ENCODE peak calls at places on chromosomes 4 and X, in nine cellular contexts. One of them, this sample, is unnamed.

GRCh38 chr4:168119100-168119499 is 26.8 kb downstream of the ANXA10 start:
- DNase-seq in epithelial cell of esophagus: no peak
- DNase-seq in adrenal gland: no peak
- DNase-seq in right lobe of liver: no peak
- DNase-seq in choroid plexus epithelial cell: no peak
- DNase-seq in tibial artery: no peak
- DNase-seq in tibial nerve: no peak
- DNase-seq in astrocyte: no peak
- DNase-seq in sigmoid colon: no peak
- DNase-seq in this sample: no peak

GRCh38 chr4:154292589-154292988 is 199.0 kb downstream of the DCHS2 start:
- DNase-seq in epithelial cell of esophagus: no peak
- DNase-seq in adrenal gland: no peak
- DNase-seq in right lobe of liver: no peak
- DNase-seq in choroid plexus epithelial cell: no peak
- DNase-seq in tibial artery: no peak
- DNase-seq in tibial nerve: no peak
- DNase-seq in astrocyte: no peak
- DNase-seq in sigmoid colon: no peak
- DNase-seq in this sample: no peak

GRCh38 chrX:15242899-15243555 is 26.9 kb downstream of the ASB9 start:
- DNase-seq in epithelial cell of esophagus: peak
- DNase-seq in adrenal gland: peak
- DNase-seq in right lobe of liver: no peak
- DNase-seq in choroid plexus epithelial cell: peak
- DNase-seq in tibial artery: no peak
- DNase-seq in tibial nerve: no peak
- DNase-seq in astrocyte: peak
- DNase-seq in sigmoid colon: no peak
- DNase-seq in this sample: peak

GRCh38 chr4:84719115-84719514 is 136.2 kb downstream of the CDS1 start:
- DNase-seq in epithelial cell of esophagus: no peak
- DNase-seq in adrenal gland: no peak
- DNase-seq in right lobe of liver: no peak
- DNase-seq in choroid plexus epithelial cell: peak
- DNase-seq in tibial artery: no peak
- DNase-seq in tibial nerve: no peak
- DNase-seq in astrocyte: no peak
- DNase-seq in sigmoid colon: no peak
- DNase-seq in this sample: peak

GRCh38 chr4:54764501-54764900 is 106.7 kb downstream of the KIT start:
- DNase-seq in epithelial cell of esophagus: no peak
- DNase-seq in adrenal gland: no peak
- DNase-seq in right lobe of liver: no peak
- DNase-seq in choroid plexus epithelial cell: no peak
- DNase-seq in tibial artery: no peak
- DNase-seq in tibial nerve: no peak
- DNase-seq in astrocyte: no peak
- DNase-seq in sigmoid colon: no peak
- DNase-seq in this sample: no peak

GRCh38 chrX:118644378-118644777 is 83.0 kb upstream of the IL13RA1 start:
- DNase-seq in epithelial cell of esophagus: peak
- DNase-seq in adrenal gland: no peak
- DNase-seq in right lobe of liver: no peak
- DNase-seq in choroid plexus epithelial cell: peak
- DNase-seq in tibial artery: no peak
- DNase-seq in tibial nerve: no peak
- DNase-seq in astrocyte: peak
- DNase-seq in sigmoid colon: no peak
- DNase-seq in this sample: no peak

GRCh38 chr4:64248151-64248550 is 161.1 kb downstream of the TECRL start:
- DNase-seq in epithelial cell of esophagus: no peak
- DNase-seq in adrenal gland: no peak
- DNase-seq in right lobe of liver: no peak
- DNase-seq in choroid plexus epithelial cell: no peak
- DNase-seq in tibial artery: no peak
- DNase-seq in tibial nerve: no peak
- DNase-seq in astrocyte: no peak
- DNase-seq in sigmoid colon: no peak
- DNase-seq in this sample: no peak

GRCh38 chrX:9880237-9880636 is 86.9 kb upstream of the CLDN34 start:
- DNase-seq in epithelial cell of esophagus: no peak
- DNase-seq in adrenal gland: no peak
- DNase-seq in right lobe of liver: no peak
- DNase-seq in choroid plexus epithelial cell: no peak
- DNase-seq in tibial artery: no peak
- DNase-seq in tibial nerve: no peak
- DNase-seq in astrocyte: no peak
- DNase-seq in sigmoid colon: no peak
- DNase-seq in this sample: no peak

GRCh38 chr4:30616943-30617646 is 103.1 kb upstream of the PCDH7 start:
- DNase-seq in epithelial cell of esophagus: peak
- DNase-seq in adrenal gland: no peak
- DNase-seq in right lobe of liver: no peak
- DNase-seq in choroid plexus epithelial cell: peak
- DNase-seq in tibial artery: no peak
- DNase-seq in tibial nerve: no peak
- DNase-seq in astrocyte: peak
- DNase-seq in sigmoid colon: no peak
- DNase-seq in this sample: peak

GRCh38 chrX:50988649-50989048 is 78.1 kb downstream of the BMP15 start:
- DNase-seq in epithelial cell of esophagus: peak
- DNase-seq in adrenal gland: peak
- DNase-seq in right lobe of liver: no peak
- DNase-seq in choroid plexus epithelial cell: peak
- DNase-seq in tibial artery: no peak
- DNase-seq in tibial nerve: no peak
- DNase-seq in astrocyte: peak
- DNase-seq in sigmoid colon: no peak
- DNase-seq in this sample: no peak

GRCh38 chr4:152045781-152046571 is 285.2 kb upstream of the GATB start:
- DNase-seq in epithelial cell of esophagus: peak
- DNase-seq in adrenal gland: no peak
- DNase-seq in right lobe of liver: no peak
- DNase-seq in choroid plexus epithelial cell: no peak
- DNase-seq in tibial artery: no peak
- DNase-seq in tibial nerve: no peak
- DNase-seq in astrocyte: peak
- DNase-seq in sigmoid colon: no peak
- DNase-seq in this sample: no peak

GRCh38 chr4:109040441-109040840 is 262.0 kb downstream of the COL25A1 start:
- DNase-seq in epithelial cell of esophagus: peak
- DNase-seq in adrenal gland: no peak
- DNase-seq in right lobe of liver: no peak
- DNase-seq in choroid plexus epithelial cell: no peak
- DNase-seq in tibial artery: no peak
- DNase-seq in tibial nerve: no peak
- DNase-seq in astrocyte: peak
- DNase-seq in sigmoid colon: no peak
- DNase-seq in this sample: no peak
- H3K4me3 ChIP-seq in epithelial cell of esophagus: no peak
- H3K4me3 ChIP-seq in adrenal gland: no peak
- H3K4me3 ChIP-seq in right lobe of liver: no peak
- H3K4me3 ChIP-seq in choroid plexus epithelial cell: no peak
- H3K4me3 ChIP-seq in tibial artery: no peak
- H3K4me3 ChIP-seq in tibial nerve: no peak
- H3K4me3 ChIP-seq in astrocyte: no peak
- H3K4me3 ChIP-seq in sigmoid colon: no peak
- H3K4me3 ChIP-seq in this sample: no peak

DNA sequence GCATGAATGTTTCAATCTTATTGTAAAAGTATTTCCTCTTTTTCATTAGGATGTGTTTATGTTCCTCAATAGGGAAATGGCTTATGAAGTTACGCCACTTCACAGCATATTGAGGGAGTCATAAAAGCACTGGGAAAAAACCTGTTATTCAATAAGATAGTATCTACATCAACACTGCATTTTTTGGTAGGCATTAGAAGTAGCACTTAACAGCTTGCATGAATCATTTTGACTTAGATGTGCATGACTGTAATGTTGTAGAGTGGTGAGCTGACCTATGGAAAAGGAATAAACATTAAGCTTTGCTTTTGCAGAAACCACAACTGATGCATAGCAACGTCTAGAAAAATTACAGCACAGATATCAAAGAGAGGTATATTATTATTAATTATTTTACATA is 111.2 kb upstream of the GRXCR1 start:
- DNase-seq in epithelial cell of esophagus: no peak
- DNase-seq in adrenal gland: no peak
- DNase-seq in right lobe of liver: no peak
- DNase-seq in choroid plexus epithelial cell: no peak
- DNase-seq in tibial artery: no peak
- DNase-seq in tibial nerve: no peak
- DNase-seq in astrocyte: no peak
- DNase-seq in sigmoid colon: no peak
- DNase-seq in this sample: no peak
- H3K4me3 ChIP-seq in epithelial cell of esophagus: no peak
- H3K4me3 ChIP-seq in adrenal gland: no peak
- H3K4me3 ChIP-seq in right lobe of liver: no peak
- H3K4me3 ChIP-seq in choroid plexus epithelial cell: no peak
- H3K4me3 ChIP-seq in tibial artery: no peak
- H3K4me3 ChIP-seq in tibial nerve: no peak
- H3K4me3 ChIP-seq in astrocyte: no peak
- H3K4me3 ChIP-seq in sigmoid colon: no peak
- H3K4me3 ChIP-seq in this sample: no peak

GRCh38 chr4:38783109-38783460 is 295 bp upstream of the TLR10 start:
- DNase-seq in epithelial cell of esophagus: no peak
- DNase-seq in adrenal gland: no peak
- DNase-seq in right lobe of liver: no peak
- DNase-seq in choroid plexus epithelial cell: no peak
- DNase-seq in tibial artery: no peak
- DNase-seq in tibial nerve: no peak
- DNase-seq in astrocyte: no peak
- DNase-seq in sigmoid colon: no peak
- DNase-seq in this sample: no peak

GRCh38 chr4:38787693-38788092 is 4.9 kb upstream of the TLR10 start:
- DNase-seq in epithelial cell of esophagus: no peak
- DNase-seq in adrenal gland: no peak
- DNase-seq in right lobe of liver: no peak
- DNase-seq in choroid plexus epithelial cell: no peak
- DNase-seq in tibial artery: no peak
- DNase-seq in tibial nerve: no peak
- DNase-seq in astrocyte: no peak
- DNase-seq in sigmoid colon: no peak
- DNase-seq in this sample: no peak

GRCh38 chr4:38785901-38786402 is 3.2 kb upstream of the TLR10 start:
- DNase-seq in epithelial cell of esophagus: no peak
- DNase-seq in adrenal gland: no peak
- DNase-seq in right lobe of liver: no peak
- DNase-seq in choroid plexus epithelial cell: no peak
- DNase-seq in tibial artery: no peak
- DNase-seq in tibial nerve: no peak
- DNase-seq in astrocyte: no peak
- DNase-seq in sigmoid colon: no peak
- DNase-seq in this sample: no peak

GRCh38 chr4:38784141-38784540 is 1.4 kb upstream of the TLR10 start:
- DNase-seq in epithelial cell of esophagus: no peak
- DNase-seq in adrenal gland: no peak
- DNase-seq in right lobe of liver: no peak
- DNase-seq in choroid plexus epithelial cell: no peak
- DNase-seq in tibial artery: no peak
- DNase-seq in tibial nerve: no peak
- DNase-seq in astrocyte: no peak
- DNase-seq in sigmoid colon: no peak
- DNase-seq in this sample: no peak

GRCh38 chr4:38785041-38785790 is 2.4 kb upstream of the TLR10 start:
- DNase-seq in epithelial cell of esophagus: peak
- DNase-seq in adrenal gland: no peak
- DNase-seq in right lobe of liver: no peak
- DNase-seq in choroid plexus epithelial cell: no peak
- DNase-seq in tibial artery: no peak
- DNase-seq in tibial nerve: no peak
- DNase-seq in astrocyte: no peak
- DNase-seq in sigmoid colon: no peak
- DNase-seq in this sample: no peak
- H3K4me3 ChIP-seq in epithelial cell of esophagus: no peak
- H3K4me3 ChIP-seq in adrenal gland: no peak
- H3K4me3 ChIP-seq in right lobe of liver: no peak
- H3K4me3 ChIP-seq in choroid plexus epithelial cell: no peak
- H3K4me3 ChIP-seq in tibial artery: no peak
- H3K4me3 ChIP-seq in tibial nerve: no peak
- H3K4me3 ChIP-seq in astrocyte: no peak
- H3K4me3 ChIP-seq in sigmoid colon: no peak
- H3K4me3 ChIP-seq in this sample: no peak

GRCh38 chr4:10458190-10458589 is 964 bp upstream of the ZNF518B start:
- DNase-seq in epithelial cell of esophagus: no peak
- DNase-seq in adrenal gland: no peak
- DNase-seq in right lobe of liver: no peak
- DNase-seq in choroid plexus epithelial cell: no peak
- DNase-seq in tibial artery: no peak
- DNase-seq in tibial nerve: no peak
- DNase-seq in astrocyte: no peak
- DNase-seq in sigmoid colon: no peak
- DNase-seq in this sample: no peak

GRCh38 chr4:10461850-10462400 is 4.7 kb upstream of the ZNF518B start:
- DNase-seq in epithelial cell of esophagus: no peak
- DNase-seq in adrenal gland: no peak
- DNase-seq in right lobe of liver: no peak
- DNase-seq in choroid plexus epithelial cell: no peak
- DNase-seq in tibial artery: no peak
- DNase-seq in tibial nerve: no peak
- DNase-seq in astrocyte: no peak
- DNase-seq in sigmoid colon: no peak
- DNase-seq in this sample: no peak

GRCh38 chr4:10461091-10461849 is 4.0 kb upstream of the ZNF518B start:
- DNase-seq in epithelial cell of esophagus: peak
- DNase-seq in adrenal gland: peak
- DNase-seq in right lobe of liver: no peak
- DNase-seq in choroid plexus epithelial cell: peak
- DNase-seq in tibial artery: peak
- DNase-seq in tibial nerve: no peak
- DNase-seq in astrocyte: peak
- DNase-seq in sigmoid colon: no peak
- DNase-seq in this sample: peak

GRCh38 chr4:10459305-10459704 is 2.1 kb upstream of the ZNF518B start:
- DNase-seq in epithelial cell of esophagus: no peak
- DNase-seq in adrenal gland: no peak
- DNase-seq in right lobe of liver: no peak
- DNase-seq in choroid plexus epithelial cell: no peak
- DNase-seq in tibial artery: no peak
- DNase-seq in tibial nerve: no peak
- DNase-seq in astrocyte: no peak
- DNase-seq in sigmoid colon: no peak
- DNase-seq in this sample: no peak

DNA sequence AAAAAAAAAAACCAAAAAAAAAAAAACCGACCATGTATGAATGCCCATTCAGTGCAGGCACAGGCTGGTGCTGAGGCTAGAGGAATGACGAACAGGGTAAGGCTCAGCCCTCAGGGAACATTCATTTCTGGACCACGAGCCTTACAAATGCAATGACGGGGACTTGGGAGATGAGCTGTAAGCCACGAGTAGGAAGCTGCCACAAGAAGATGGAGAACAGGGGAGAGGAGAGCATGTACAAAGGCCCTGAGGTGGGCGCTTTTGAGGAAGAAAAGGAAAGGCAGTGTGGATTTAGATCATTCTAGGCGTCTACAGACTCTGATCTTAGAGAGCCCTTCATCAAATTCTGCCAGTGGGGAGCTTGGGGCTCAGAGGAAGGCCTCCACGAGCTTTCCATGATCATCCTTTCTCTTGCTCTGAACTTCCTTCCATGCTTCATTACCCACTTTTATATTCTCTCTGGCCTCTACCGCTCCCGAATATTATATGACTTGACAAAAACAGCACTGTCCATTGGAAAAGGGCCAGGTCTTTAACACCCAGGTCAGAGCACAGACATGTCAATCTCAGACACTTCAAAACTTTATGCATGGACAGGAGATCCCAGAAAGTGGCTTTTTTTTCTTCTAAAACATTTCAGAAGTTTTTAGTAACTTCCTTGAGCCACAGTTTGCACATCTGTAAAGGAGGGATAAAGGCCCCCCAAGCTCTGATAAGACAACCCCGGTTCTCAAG is 3.3 kb upstream of the ZNF518B start:
- DNase-seq in epithelial cell of esophagus: no peak
- DNase-seq in adrenal gland: no peak
- DNase-seq in right lobe of liver: no peak
- DNase-seq in choroid plexus epithelial cell: no peak
- DNase-seq in tibial artery: no peak
- DNase-seq in tibial nerve: no peak
- DNase-seq in astrocyte: no peak
- DNase-seq in sigmoid colon: no peak
- DNase-seq in this sample: no peak
- H3K4me3 ChIP-seq in epithelial cell of esophagus: no peak
- H3K4me3 ChIP-seq in adrenal gland: no peak
- H3K4me3 ChIP-seq in right lobe of liver: no peak
- H3K4me3 ChIP-seq in choroid plexus epithelial cell: no peak
- H3K4me3 ChIP-seq in tibial artery: no peak
- H3K4me3 ChIP-seq in tibial nerve: no peak
- H3K4me3 ChIP-seq in astrocyte: peak
- H3K4me3 ChIP-seq in sigmoid colon: no peak
- H3K4me3 ChIP-seq in this sample: no peak